ENCODE peak calls at places on chromosome 6, in four cellular contexts. C, K, Q and H are unnamed samples.

GRCh38 chr6:48628316-48628715 is 517.3 kb upstream of the PTCHD4 start:
- DNase-seq in K (no peak), C (no peak), Q (peak; percentile 64), H (no peak)

GRCh38 chr6:49698538-49699205 is 14.7 kb downstream of the CRISP2 start:
- DNase-seq in K (no peak), C (no peak), Q (no peak), H (no peak)

GRCh38 chr6:130026859-130027258 is 8.5 kb downstream of the L3MBTL3 start:
- DNase-seq in C (no peak), Q (no peak), K (no peak), H (no peak)

GRCh38 chr6:104014560-104014959 is 845.2 kb downstream of the HACE1 start:
- DNase-seq in Q (no peak), K (no peak), C (no peak), H (no peak)

GRCh38 chr6:152087096-152087495 is 279.6 kb downstream of the ESR1 start:
- DNase-seq in Q (peak; percentile 74), K (no peak), C (no peak), H (no peak)

GRCh38 chr6:142822882-142823578 is 121.9 kb downstream of the HIVEP2 start:
- DNase-seq in Q (no peak), C (peak; percentile 52), K (no peak), H (no peak)

GRCh38 chr6:12266571-12266970 is 23.6 kb upstream of the EDN1 start:
- DNase-seq in Q (peak; percentile 90), C (no peak), K (no peak), H (no peak)

GRCh38 chr6:17630511-17631073 is 30.5 kb downstream of the FAM8A1 start:
- DNase-seq in Q (no peak), K (no peak), C (no peak), H (no peak)

GRCh38 chr6:48476257-48476656 is 365.3 kb upstream of the PTCHD4 start:
- DNase-seq in K (peak; percentile 69), Q (peak; percentile 13), C (peak; percentile 25), H (no peak)

GRCh38 chr6:161836643-161837448 is 563.0 kb upstream of the AGPAT4 start:
- DNase-seq in K (no peak), C (no peak), Q (peak; percentile 31), H (no peak)

GRCh38 chr6:159213401-159213800 is 44.2 kb downstream of the FNDC1 start:
- DNase-seq in K (no peak), Q (peak; percentile 70), C (no peak), H (no peak)

GRCh38 chr6:125149256-125150144 is 4.1 kb upstream of the TPD52L1 start:
- DNase-seq in Q (peak; percentile 80), K (peak; percentile 53), C (no peak), H (no peak)

GRCh38 chr6:74248966-74249365 is 553.0 kb downstream of the CD109 start:
- DNase-seq in C (no peak), Q (peak; percentile 20), K (no peak), H (no peak)

GRCh38 chr6:25743868-25744267 is 10.7 kb upstream of the SLC17A4 start:
- DNase-seq in Q (no peak), C (no peak), K (no peak), H (peak; percentile 84)

GRCh38 chr6:136923116-136923953 is 1.2 kb downstream of the SLC35D3 start:
- DNase-seq in Q (no peak), K (no peak), C (no peak), H (no peak)

GRCh38 chr6:42142118-42142835 is at the start of gene C6orf132:
- DNase-seq in C (no peak), K (peak; percentile 42), Q (peak; percentile 50), H (peak; percentile 86)

GRCh38 chr6:25962368-25963127 is at the start of gene TRIM38:
- DNase-seq in C (no peak), Q (peak; percentile 73), K (peak; percentile 76), H (peak; percentile 95)

GRCh38 chr6:142155895-142156757 is 9.1 kb downstream of the VTA1 start:
- DNase-seq in Q (peak; percentile 8), C (peak; percentile 37), K (no peak), H (peak; percentile 45)

GRCh38 chr6:79421707-79422484 is 115.3 kb downstream of the LCA5 start:
- DNase-seq in K (peak; percentile 66), C (no peak), Q (peak; percentile 84), H (peak; percentile 38)

GRCh38 chr6:90247262-90247661 is 49.4 kb downstream of the BACH2 start:
- DNase-seq in C (no peak), K (no peak), Q (no peak), H (no peak)

GRCh38 chr6:28587011-28587745 is 61.5 kb downstream of the GPX5 start:
- DNase-seq in K (peak; percentile 79), Q (peak; percentile 70), C (no peak), H (peak; percentile 64)

GRCh38 chr6:54876871-54877270 is 30.3 kb downstream of the FAM83B start:
- DNase-seq in K (no peak), C (no peak), Q (no peak), H (no peak)

GRCh38 chr6:136103101-136103688 is 146.9 kb downstream of the MTFR2 start:
- DNase-seq in Q (no peak), K (no peak), C (no peak), H (no peak)

GRCh38 chr6:85464722-85465150 is 14.9 kb downstream of the NT5E start:
- DNase-seq in C (no peak), Q (peak; percentile 94), K (peak; percentile 78), H (no peak)

GRCh38 chr6:16130932-16131387 is 2.1 kb downstream of the MYLIP start:
- DNase-seq in K (peak; percentile 29), C (peak; percentile 18), Q (peak; percentile 84), H (peak; percentile 92)

GRCh38 chr6:151350442-151351145 is 40.8 kb downstream of the ZBTB2 start:
- DNase-seq in C (no peak), K (no peak), Q (no peak), H (peak; percentile 82)

GRCh38 chr6:105753184-105754097 is 332.7 kb upstream of the PRDM1 start:
- DNase-seq in K (no peak), Q (peak; percentile 76), C (no peak), H (peak; percentile 90)

GRCh38 chr6:13545885-13546284 is 28.5 kb upstream of the SIRT5 start:
- DNase-seq in K (no peak), C (no peak), Q (no peak), H (no peak)

GRCh38 chr6:43964659-43965570 is 162.3 kb downstream of the MRPL14 start:
- DNase-seq in K (no peak), C (no peak), Q (no peak), H (peak; percentile 35)

GRCh38 chr6:136503303-136503702 is 46.9 kb downstream of the MAP7 start:
- DNase-seq in K (no peak), Q (no peak), C (peak; percentile 35), H (no peak)

GRCh38 chr6:17687136-17687535 is 19.6 kb downstream of the NUP153 start:
- DNase-seq in C (no peak), Q (no peak), K (no peak), H (no peak)

GRCh38 chr6:593139-593906 is 63.6 kb downstream of the HUS1B start:
- DNase-seq in C (no peak), K (no peak), Q (peak; percentile 43), H (peak; percentile 53)

GRCh38 chr6:7243188-7243942 is 69.6 kb downstream of the SSR1 start:
- DNase-seq in K (peak; percentile 13), Q (peak; percentile 46), C (no peak), H (peak; percentile 66)

GRCh38 chr6:4377635-4378034 is 242.3 kb upstream of the ECI2 start:
- DNase-seq in K (no peak), Q (no peak), C (no peak), H (no peak)

GRCh38 chr6:4371207-4371921 is 236.0 kb upstream of the ECI2 start:
- DNase-seq in C (no peak), K (no peak), Q (peak; percentile 88), H (peak; percentile 38)

GRCh38 chr6:4372866-4373265 is 237.5 kb upstream of the ECI2 start:
- DNase-seq in C (no peak), K (no peak), Q (no peak), H (no peak)

GRCh38 chr6:4370066-4370465 is 234.7 kb upstream of the ECI2 start:
- DNase-seq in K (peak; percentile 73), Q (peak; percentile 98), C (no peak), H (no peak)

GRCh38 chr6:4374231-4374630 is 238.9 kb upstream of the ECI2 start:
- DNase-seq in C (no peak), Q (no peak), K (no peak), H (no peak)
- H3K4me1 ChIP-seq in C (no peaks in the 10 kb centered on the region), Q (peaks cover 22% of the 10 kb centered on the region), K (peaks cover 15% of the 10 kb centered on the region), H (no peaks in the 10 kb centered on the region)

DNA sequence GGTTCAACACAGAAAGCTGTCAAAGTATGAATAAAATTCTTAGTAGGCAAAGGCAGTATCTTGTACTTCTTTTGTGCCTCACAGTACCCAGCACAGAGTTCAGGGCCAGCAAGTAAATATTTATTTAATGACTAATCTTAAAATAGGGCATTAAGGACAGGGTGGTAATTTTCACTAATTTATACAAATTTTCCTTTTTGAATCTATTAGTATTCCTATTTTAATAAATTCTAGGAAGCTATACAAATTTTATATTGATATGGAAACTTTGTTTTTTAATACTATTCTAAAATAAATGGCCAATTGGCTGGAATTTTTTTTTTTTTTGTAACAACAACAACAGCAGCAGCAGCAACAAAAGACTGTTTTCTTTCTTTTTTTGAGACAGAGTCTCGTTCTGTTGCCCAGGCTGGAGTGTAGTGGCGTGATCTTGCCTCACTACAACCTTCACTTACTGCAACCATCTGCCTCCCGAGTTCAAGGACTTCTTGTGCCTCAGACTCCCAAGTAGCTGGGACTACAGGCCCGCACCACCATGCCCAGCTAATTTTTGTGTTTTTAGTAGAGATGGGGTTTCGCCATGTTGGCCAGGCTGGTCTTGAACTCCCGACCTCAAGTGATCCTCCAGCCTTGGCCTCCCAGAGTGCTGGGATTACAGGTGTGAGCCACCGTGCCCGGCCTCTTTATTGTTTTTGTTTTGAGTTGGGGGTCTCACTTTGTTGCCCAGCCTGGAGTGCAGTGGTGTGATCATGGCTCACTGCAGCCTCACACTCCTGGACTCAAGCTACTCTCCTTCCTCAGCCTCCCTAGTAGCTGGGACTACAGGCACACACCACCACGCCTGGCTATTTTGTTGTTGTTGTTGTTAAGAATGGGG is 85.2 kb downstream of the FKBP5 start:
- DNase-seq in K (no peak), C (no peak), Q (peak; percentile 36), H (no peak)
- H3K4me1 ChIP-seq in K (peaks cover 50% of the 10 kb centered on the region), C (peaks cover 4% of the 10 kb centered on the region), Q (peaks cover 17% of the 10 kb centered on the region), H (no peaks in the 10 kb centered on the region)

GRCh38 chr6:132684998-132685397 is 26.0 kb upstream of the TAAR1 start:
- DNase-seq in C (no peak), K (no peak), Q (no peak), H (no peak)

GRCh38 chr6:132693478-132693877 is 20.4 kb downstream of the VNN1 start:
- DNase-seq in K (no peak), C (no peak), Q (peak; percentile 75), H (peak; percentile 70)

GRCh38 chr6:132687306-132687705 is 26.5 kb downstream of the VNN1 start:
- DNase-seq in K (peak; percentile 75), Q (peak; percentile 59), C (no peak), H (peak; percentile 9)

GRCh38 chr6:132695773-132696172 is 18.1 kb downstream of the VNN1 start:
- DNase-seq in Q (no peak), K (no peak), C (no peak), H (no peak)

GRCh38 chr6:132690678-132691077 is 23.2 kb downstream of the VNN1 start:
- DNase-seq in K (no peak), Q (no peak), C (no peak), H (no peak)
- H3K4me1 ChIP-seq in K (peaks cover 14% of the 10 kb centered on the region), Q (no peaks in the 10 kb centered on the region), C (no peaks in the 10 kb centered on the region), H (peaks cover 2% of the 10 kb centered on the region)

DNA sequence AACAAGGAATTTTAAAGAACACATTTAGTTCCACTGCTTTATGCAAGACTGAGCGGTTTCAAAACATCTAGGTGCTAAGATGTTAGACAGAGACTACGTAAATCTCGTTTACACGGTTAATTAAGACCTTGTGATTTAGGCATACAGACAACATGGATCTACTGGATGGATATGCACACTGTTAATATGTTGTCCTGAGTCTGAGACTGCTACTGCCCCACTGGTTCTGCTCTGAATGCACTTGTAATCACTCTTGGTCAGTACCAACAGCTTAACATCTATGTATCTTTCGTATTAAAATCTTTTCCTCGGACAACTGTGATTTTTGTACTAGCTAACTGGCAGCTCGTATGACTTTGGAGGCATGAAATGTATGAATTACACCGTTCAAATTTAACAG is 3.1 kb downstream of the MAN1A1 start:
- DNase-seq in C (no peak), K (no peak), Q (no peak), H (peak; percentile 16)
- H3K4me1 ChIP-seq in C (peaks cover 3% of the 10 kb centered on the region), K (peaks cover 15% of the 10 kb centered on the region), Q (peaks cover 3% of the 10 kb centered on the region), H (peaks cover 8% of the 10 kb centered on the region)